ENCODE peak calls at places on chromosomes 11 and 22, in four cellular contexts. Z is astrocyte of the cerebellum, X is choroid plexus epithelial cell, O is cardiac fibroblast. T is an unnamed sample.

GRCh38 chr11:84036664-84037194 is 750.6 kb upstream of the CCDC90B start:
- DNase-seq in O (no peak), Z (no peak), X (no peak), T (no peak)

GRCh38 chr11:105609832-105610781 is at the start of gene GRIA4:
- DNase-seq in Z (no peak), X (peak; percentile 56), O (peak; percentile 40), T (peak; percentile 46)

GRCh38 chr11:92886243-92886905 is 83.1 kb upstream of the MTNR1B start:
- DNase-seq in Z (peak; percentile 53), X (peak; percentile 72), O (peak; percentile 69), T (peak; percentile 59)

GRCh38 chr11:57566564-57567209 is 785 bp downstream of the UBE2L6 start:
- DNase-seq in O (peak; percentile 12), Z (no peak), X (no peak), T (no peak)

GRCh38 chr11:124310746-124311145 is 3.0 kb downstream of the OR8D1 start:
- DNase-seq in Z (peak; percentile 55), X (no peak), O (peak; percentile 16), T (peak; percentile 6)

GRCh38 chr22:25057013-25057881 is 104.7 kb downstream of the KIAA1671 start:
- DNase-seq in X (peak; percentile 58), Z (peak; percentile 6), O (peak; percentile 52), T (peak; percentile 30)

GRCh38 chr22:46652081-46652929 is 32.1 kb downstream of the GRAMD4 start:
- DNase-seq in Z (no peak), O (peak; percentile 78), X (peak; percentile 79), T (peak; percentile 71)

GRCh38 chr11:19832166-19832750 is 119.6 kb downstream of the NAV2 start:
- DNase-seq in Z (no peak), O (no peak), X (no peak), T (no peak)

GRCh38 chr11:114366331-114367243 is 33.7 kb downstream of the C11orf71 start:
- DNase-seq in O (peak; percentile 75), Z (peak; percentile 39), X (peak; percentile 83), T (peak; percentile 49)

GRCh38 chr11:87573708-87574107 is 536.0 kb downstream of the TMEM135 start:
- DNase-seq in X (no peak), Z (no peak), O (no peak), T (no peak)

GRCh38 chr11:62958547-62959071 is 26.2 kb downstream of the SLC22A6 start:
- DNase-seq in Z (no peak), O (peak; percentile 45), X (peak; percentile 59), T (peak; percentile 61)

GRCh38 chr22:21082248-21082647 is 36.5 kb downstream of the LRRC74B start:
- DNase-seq in O (no peak), X (no peak), Z (no peak), T (no peak)

GRCh38 chr22:27609411-27610029 is 192.0 kb downstream of the MN1 start:
- DNase-seq in Z (no peak), O (no peak), X (no peak), T (no peak)

GRCh38 chr11:34284166-34284565 is 73.6 kb downstream of the ABTB2 start:
- DNase-seq in X (no peak), O (no peak), Z (no peak), T (no peak)

GRCh38 chr22:41994506-41994905 is 4.1 kb upstream of the WBP2NL start:
- DNase-seq in X (no peak), O (no peak), Z (no peak), T (no peak)

GRCh38 chr11:62127426-62127825 is 3.6 kb downstream of the INCENP start:
- DNase-seq in Z (no peak), X (no peak), O (no peak), T (no peak)

GRCh38 chr11:122069946-122070345 is 46.1 kb downstream of the BLID start:
- DNase-seq in Z (peak; percentile 90), O (peak; percentile 92), X (peak; percentile 94), T (peak; percentile 80)

GRCh38 chr11:57649826-57650738 is at the start of gene YPEL4:
- DNase-seq in O (peak; percentile 87), X (peak; percentile 88), Z (peak; percentile 46), T (peak; percentile 84)

GRCh38 chr11:119121811-119122124 is 388 bp downstream of the HINFP start:
- DNase-seq in X (no peak), O (no peak), Z (no peak), T (no peak)

GRCh38 chr11:64538501-64538951 is 52.5 kb upstream of the SLC22A12 start:
- DNase-seq in Z (no peak), O (no peak), X (no peak), T (no peak)

GRCh38 chr22:50252081-50253045 is 1.3 kb upstream of the HDAC10 start:
- DNase-seq in X (peak; percentile 70), Z (no peak), O (peak; percentile 70), T (peak; percentile 62)

GRCh38 chr11:10500757-10501684 is 40.0 kb downstream of the RNF141 start:
- DNase-seq in Z (no peak), O (no peak), X (no peak), T (no peak)

GRCh38 chr11:45535033-45535432 is 130.4 kb downstream of the CHST1 start:
- DNase-seq in X (no peak), O (no peak), Z (no peak), T (no peak)

GRCh38 chr11:67027483-67027930 is 4.6 kb downstream of the SYT12 start:
- DNase-seq in O (no peak), X (no peak), Z (no peak), T (no peak)

GRCh38 chr11:67025750-67026149 is 2.8 kb downstream of the SYT12 start:
- DNase-seq in O (no peak), X (no peak), Z (no peak), T (no peak)

GRCh38 chr11:67026941-67027340 is 4.0 kb downstream of the SYT12 start:
- DNase-seq in O (no peak), Z (no peak), X (no peak), T (no peak)

GRCh38 chr11:67029146-67029545 is 6.2 kb downstream of the SYT12 start:
- DNase-seq in X (no peak), O (peak; percentile 53), Z (no peak), T (no peak)

DNA sequence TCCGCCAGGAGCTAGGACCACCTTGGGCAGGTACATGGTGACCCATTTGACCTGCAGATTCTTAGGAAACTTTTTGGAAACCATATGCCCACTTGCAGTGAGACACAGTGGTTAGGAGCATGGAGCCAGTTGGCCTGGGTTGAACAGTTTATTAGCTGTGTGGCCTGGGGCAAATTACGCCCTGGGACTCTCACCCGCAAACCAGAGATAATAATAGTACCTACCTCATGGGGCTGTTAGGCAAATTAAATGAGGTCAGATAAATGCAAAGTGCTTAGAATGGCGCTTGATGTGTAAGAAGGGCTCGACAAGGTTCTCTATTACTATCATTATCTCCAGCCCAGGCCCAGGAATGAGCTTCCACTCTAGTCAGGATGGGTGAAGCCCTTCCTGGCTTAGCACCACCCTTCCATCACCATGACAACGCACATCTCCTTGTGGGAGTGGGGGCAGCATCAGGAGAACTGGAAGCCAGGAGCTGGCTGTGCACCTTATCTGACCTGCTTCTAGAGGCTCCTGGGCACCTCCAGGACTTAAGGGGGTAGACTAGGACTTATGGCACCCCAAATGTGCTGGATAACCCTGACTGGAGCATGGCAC is 5.1 kb downstream of the SYT12 start:
- DNase-seq in Z (no peak), X (no peak), O (no peak), T (no peak)
- H3K4me3 ChIP-seq in Z (no peak overlapping the region), X (no peak overlapping the region), O (no peak overlapping the region), T (no peak overlapping the region)

DNA sequence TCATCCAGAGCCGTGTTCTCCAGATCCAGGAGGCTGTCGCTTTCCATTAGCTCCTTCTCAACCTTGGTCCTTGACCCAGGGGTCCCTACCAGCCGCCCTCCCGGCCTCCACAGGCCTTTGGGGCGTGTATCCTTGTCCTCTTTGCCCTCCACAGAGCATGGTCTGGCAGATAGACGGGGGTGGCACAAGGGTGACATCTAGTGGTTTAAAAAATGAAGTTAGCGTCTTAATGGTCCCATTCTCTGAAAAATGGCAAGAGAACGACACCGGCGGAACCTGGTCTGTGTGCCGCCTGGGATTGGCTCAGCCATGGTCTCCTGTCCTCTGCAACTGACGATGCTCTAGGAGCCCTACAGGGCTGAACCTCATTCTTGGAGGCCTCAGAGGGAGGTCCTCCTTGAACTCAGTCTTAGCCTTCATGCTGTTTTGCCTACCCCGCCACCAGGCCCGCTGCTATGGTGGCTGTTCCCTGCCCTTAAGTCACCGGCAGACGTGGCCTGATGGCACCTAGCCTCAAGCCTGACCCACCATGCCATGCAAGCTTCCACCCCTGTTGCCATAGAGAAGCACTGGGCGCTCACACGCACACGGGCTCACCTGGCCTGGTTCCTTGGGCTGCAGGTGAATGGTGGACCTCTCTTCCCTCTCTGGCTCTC is 152.1 kb upstream of the SYN3 start:
- DNase-seq in Z (no peak), X (peak; percentile 51), O (peak; percentile 37), T (peak; percentile 24)
- TF ChIP-seq CTCF in Z (peak; percentile 62), X (peak; percentile 68), O (peak; percentile 59), T (peak; percentile 48)

GRCh38 chr11:65778901-65779668 is 1.7 kb downstream of the AP5B1 start:
- DNase-seq in X (no peak), O (no peak), Z (no peak), T (no peak)
- H3K4me3 ChIP-seq in X (peak overlapping the region; percentile 77), O (peak overlapping the region; percentile 87), Z (peak overlapping the region; percentile 67), T (peak overlapping the region; percentile 71)

DNA sequence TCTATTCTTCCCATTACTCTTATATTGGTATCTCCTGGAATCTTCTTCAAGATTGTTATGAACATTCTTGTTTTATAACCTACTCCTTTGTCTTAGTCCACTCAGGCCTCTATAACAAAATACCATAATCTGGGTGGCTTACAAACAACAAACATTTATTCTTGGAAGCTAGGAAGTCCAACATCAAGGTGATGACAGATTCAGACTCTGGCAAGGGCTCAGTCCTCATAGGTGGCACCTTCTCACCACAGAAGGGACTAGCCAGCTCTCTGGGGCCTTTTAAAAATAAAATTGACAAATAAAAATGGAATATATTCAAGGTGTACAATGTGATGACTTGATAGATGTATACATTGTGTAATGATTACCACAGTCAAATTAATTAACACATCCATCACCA is 19.8 kb downstream of the DNHD1 start:
- DNase-seq in O (no peak), X (no peak), Z (no peak), T (no peak)
- TF ChIP-seq CTCF in O (no peak), X (no peak), Z (no peak), T (no peak)

DNA sequence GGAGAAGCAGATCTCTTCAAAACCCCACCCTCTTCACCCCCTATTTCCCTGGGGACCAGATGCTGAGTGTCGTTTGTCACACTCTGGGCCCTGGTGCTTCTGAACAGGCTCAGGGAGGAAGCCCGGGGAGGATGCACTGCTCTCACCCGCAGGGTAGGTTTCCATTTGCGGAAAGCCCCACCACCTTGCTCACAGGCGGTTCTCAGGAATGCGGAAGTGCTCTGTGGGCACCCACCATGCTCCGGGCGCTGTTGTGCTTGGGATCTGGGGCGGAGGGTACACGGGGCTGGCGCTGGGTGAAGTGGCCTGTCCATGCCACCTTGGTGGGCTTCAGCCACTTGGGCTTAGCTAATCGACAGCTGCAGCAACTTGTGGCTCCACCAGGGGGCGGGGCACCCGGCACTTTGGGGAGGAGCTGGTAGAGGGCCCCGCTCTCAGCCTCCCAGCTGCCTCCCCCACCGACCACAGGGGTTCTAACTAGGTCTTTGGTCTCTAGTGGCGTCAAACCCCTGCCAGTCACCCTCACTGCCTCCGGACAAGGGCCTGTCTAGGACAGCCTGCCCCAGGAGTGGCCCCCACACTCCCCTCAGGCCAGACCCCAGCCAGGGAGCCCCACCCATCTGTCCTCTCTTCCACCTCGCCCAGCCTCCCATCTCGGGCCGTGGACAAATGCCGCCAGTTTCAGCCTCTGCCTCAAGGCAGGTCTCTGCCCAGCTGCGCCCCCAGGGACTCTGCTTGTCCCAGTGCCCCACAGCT is 7.4 kb downstream of the NDUFV1 start:
- DNase-seq in Z (no peak), X (peak; percentile 60), O (peak; percentile 51), T (peak; percentile 32)
- H3K4me3 ChIP-seq in Z (no peak overlapping the region), X (peak overlapping the region; percentile 56), O (peak overlapping the region; percentile 22), T (peak overlapping the region; percentile 48)

GRCh38 chr11:98260983-98261382 is 759.8 kb upstream of the CNTN5 start:
- DNase-seq in Z (no peak), X (peak; percentile 5), O (peak; percentile 2), T (no peak)
- TF ChIP-seq CTCF in Z (no peak), X (no peak), O (peak; percentile 39), T (no peak)